ENCODE peak calls at places on chromosomes 16 and 17, in seven cellular contexts. E is HFFc6, M is epithelial cell of proximal tubule, K is omental fat pad, T is ovary, U is lung, O is uterus. F is an unnamed sample.

GRCh38 chr17:62631086-62631935 is 3.8 kb downstream of the MRC2 start:
- DNase-seq in E (no peak), M (no peak), K (no peak), T (no peak), U (no peak), O (no peak), F (no peak)

GRCh38 chr17:33239702-33240101 is 53.4 kb downstream of the ASIC2 start:
- DNase-seq in E (no peak), M (no peak), K (no peak), T (no peak), U (no peak), O (no peak), F (no peak)

GRCh38 chr17:59851431-59852375 is 41.0 kb downstream of the TUBD1 start:
- DNase-seq in E (peak; percentile 72), M (no peak), K (no peak), T (peak; percentile 69), U (peak; percentile 31), O (peak; percentile 64), F (no peak)

GRCh38 chr17:50488880-50489279 is 10.2 kb downstream of the RSAD1 start:
- DNase-seq in E (no peak), M (no peak), K (no peak), T (no peak), U (no peak), O (no peak), F (no peak)

GRCh38 chr16:46973457-46974324 is at the start of gene DNAJA2:
- DNase-seq in E (peak; percentile 78), M (no peak), K (peak; percentile 80), T (peak; percentile 95), U (peak; percentile 92), O (peak; percentile 91), F (peak; percentile 92)

GRCh38 chr16:16158741-16159374 is 64.4 kb downstream of the ABCC6 start:
- DNase-seq in E (peak; percentile 17), M (no peak), K (no peak), T (no peak), U (no peak), O (no peak), F (no peak)

GRCh38 chr17:70314096-70314495 is 144.8 kb downstream of the KCNJ2 start:
- DNase-seq in E (no peak), M (no peak), K (no peak), T (no peak), U (no peak), O (no peak), F (no peak)

GRCh38 chr16:88342491-88342890 is 40.3 kb upstream of the ZNF469 start:
- DNase-seq in E (no peak), M (no peak), K (no peak), T (no peak), U (no peak), O (no peak), F (no peak)

GRCh38 chr16:20300312-20301097 is 26.8 kb downstream of the GP2 start:
- DNase-seq in E (peak; percentile 27), M (peak; percentile 10), K (no peak), T (peak; percentile 12), U (peak; percentile 46), O (no peak), F (no peak)

GRCh38 chr16:15983898-15984297 is 34.5 kb downstream of the ABCC1 start:
- DNase-seq in E (no peak), M (no peak), K (no peak), T (no peak), U (no peak), O (no peak), F (peak; percentile 73)

GRCh38 chr17:61307905-61308886 is 91.4 kb upstream of the TBX2 start:
- DNase-seq in E (peak; percentile 97), M (no peak), K (no peak), T (no peak), U (peak; percentile 40), O (peak; percentile 58), F (no peak)

GRCh38 chr17:17570207-17570797 is 21.2 kb downstream of the PEMT start:
- DNase-seq in E (no peak), M (no peak), K (no peak), T (no peak), U (no peak), O (no peak), F (peak; percentile 57)
- TF ChIP-seq CTCF in E (peak; percentile 72), M (peak; percentile 62), K (no peak), T (no peak), U (peak; percentile 16), O (peak; percentile 33), F (peak; percentile 65)

DNA sequence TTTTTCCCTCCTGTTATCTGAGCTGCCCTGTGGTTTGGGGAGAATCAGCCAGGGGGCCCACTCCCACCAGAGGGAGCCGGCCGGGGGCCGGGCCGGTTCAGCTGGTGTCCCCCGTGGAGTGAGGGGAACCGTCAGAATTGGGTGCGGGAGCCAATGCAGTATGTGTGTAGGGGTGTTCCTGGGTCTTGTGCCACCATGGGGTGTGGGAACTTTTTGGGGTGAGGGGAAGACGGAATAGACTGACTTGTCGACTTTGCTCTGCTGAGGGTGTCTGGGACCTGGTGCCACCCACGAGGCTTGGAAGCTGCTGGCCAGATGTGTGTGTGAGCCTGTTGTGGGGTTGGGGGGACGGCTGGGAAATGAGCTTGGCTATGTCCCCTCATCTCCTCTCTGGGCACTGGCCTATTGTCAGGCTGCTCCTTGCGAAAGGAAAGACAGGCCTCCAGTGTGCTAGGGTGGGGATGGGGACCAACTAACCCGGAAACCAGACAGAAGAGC is 9.9 kb downstream of the RARA start:
- DNase-seq in E (no peak), M (no peak), K (peak; percentile 18), T (peak; percentile 63), U (no peak), O (peak; percentile 45), F (peak; percentile 20)
- TF ChIP-seq CTCF in E (peak; percentile 65), M (peak; percentile 21), K (no peak), T (peak; percentile 5), U (no peak), O (no peak), F (peak; percentile 32)

GRCh38 chr17:56833023-56833811 is 503 bp downstream of the C17orf67 start:
- DNase-seq in E (peak; percentile 32), M (no peak), K (peak; percentile 39), T (peak; percentile 68), U (peak; percentile 42), O (peak; percentile 52), F (peak; percentile 60)
- TF ChIP-seq CTCF in E (no peak), M (no peak), K (no peak), T (no peak), U (no peak), O (no peak), F (no peak)

GRCh38 chr17:46061435-46061834 is 62.4 kb downstream of the STH start:
- DNase-seq in E (peak; percentile 18), M (no peak), K (no peak), T (no peak), U (no peak), O (no peak), F (no peak)
- TF ChIP-seq CTCF in E (peak; percentile 75), M (peak; percentile 34), K (no peak), T (no peak), U (no peak), O (no peak), F (peak; percentile 46)